ENCODE peak calls at places on chromosomes 6 and 20, in eight cellular contexts. O, X, W, R, I, N, P and S are unnamed samples.

GRCh38 chr6:164013480-164014208 is 599.1 kb downstream of the QKI start:
- DNase-seq in N (no peak), X (no peak), W (no peak), R (no peak), O (no peak), P (no peak), I (no peak), S (no peak)

GRCh38 chr6:88165087-88165876 is 865 bp downstream of the CNR1 start:
- DNase-seq in P (no peak), N (no peak), I (no peak), O (no peak), W (no peak), X (no peak), R (no peak), S (no peak)

GRCh38 chr20:11564491-11564890 is 353.2 kb upstream of the BTBD3 start:
- DNase-seq in I (no peak), O (no peak), N (no peak), R (no peak), X (no peak), W (no peak), P (no peak), S (no peak)

GRCh38 chr6:108565893-108566292 is 5.2 kb downstream of the FOXO3 start:
- DNase-seq in P (peak; percentile 47), X (peak; percentile 92), I (no peak), W (peak; percentile 84), R (peak; percentile 36), O (no peak), N (no peak), S (peak; percentile 63)

GRCh38 chr6:52718535-52718934 is 44.7 kb downstream of the GSTA2 start:
- DNase-seq in R (no peak), P (no peak), N (no peak), I (no peak), W (no peak), O (no peak), X (peak; percentile 41), S (no peak)

GRCh38 chr6:154298297-154298696 is 58.3 kb downstream of the IPCEF1 start:
- DNase-seq in R (no peak), N (no peak), W (no peak), P (peak; percentile 42), I (no peak), X (peak; percentile 59), O (peak; percentile 27), S (no peak)

GRCh38 chr6:162244031-162244430 is 483.5 kb downstream of the PRKN start:
- DNase-seq in X (no peak), P (no peak), N (no peak), W (no peak), R (no peak), I (no peak), O (no peak), S (no peak)

GRCh38 chr20:62776692-62777527 is 19.4 kb upstream of the MRGBP start:
- DNase-seq in I (no peak), O (peak; percentile 81), R (peak; percentile 55), N (peak; percentile 82), X (no peak), P (peak; percentile 58), W (no peak), S (no peak)

GRCh38 chr6:53691252-53691651 is 25.7 kb upstream of the KLHL31 start:
- DNase-seq in R (no peak), O (no peak), I (no peak), N (no peak), W (no peak), P (no peak), X (no peak), S (no peak)

GRCh38 chr6:21678990-21679389 is 85.4 kb downstream of the SOX4 start:
- DNase-seq in R (no peak), X (peak; percentile 50), P (no peak), W (no peak), O (no peak), I (no peak), N (no peak), S (no peak)

GRCh38 chr20:60249436-60249835 is 291.2 kb downstream of the CDH26 start:
- DNase-seq in N (no peak), I (no peak), X (peak; percentile 87), O (peak; percentile 21), P (no peak), W (peak; percentile 61), R (no peak), S (no peak)

GRCh38 chr6:167726043-167726442 is 100.7 kb upstream of the AFDN start:
- DNase-seq in P (no peak), W (no peak), R (no peak), N (no peak), X (no peak), I (no peak), O (no peak), S (no peak)

GRCh38 chr6:11853678-11854417 is 75.2 kb upstream of the ADTRP start:
- DNase-seq in I (no peak), R (no peak), X (peak; percentile 47), W (no peak), N (no peak), P (no peak), O (no peak), S (no peak)

GRCh38 chr20:23003077-23003476 is 32.0 kb upstream of the SSTR4 start:
- DNase-seq in I (no peak), W (no peak), O (no peak), N (no peak), P (no peak), R (no peak), X (no peak), S (no peak)

GRCh38 chr20:63072231-63072791 is 65.5 kb upstream of the BHLHE23 start:
- DNase-seq in X (no peak), P (no peak), R (no peak), W (no peak), I (peak; percentile 4), N (peak; percentile 26), O (no peak), S (peak; percentile 65)

GRCh38 chr6:139981810-139982550 is 607.5 kb upstream of the CITED2 start:
- DNase-seq in R (peak; percentile 20), O (peak; percentile 97), X (peak; percentile 50), P (no peak), W (no peak), N (no peak), I (no peak), S (no peak)

GRCh38 chr6:27141013-27141412 is 106.5 kb upstream of the PRSS16 start:
- DNase-seq in N (no peak), W (no peak), X (no peak), I (no peak), P (no peak), R (no peak), O (no peak), S (no peak)
- H3K4me3 ChIP-seq in N (no peak overlapping the region), W (no peak overlapping the region), X (no peak overlapping the region), I (no peak overlapping the region), P (peak overlapping the region; percentile 61), R (no peak overlapping the region), O (no peak overlapping the region), S (no peak overlapping the region)

GRCh38 chr20:10219993-10220750 is 1.5 kb downstream of the SNAP25 start:
- DNase-seq in X (no peak), I (no peak), R (no peak), P (no peak), W (no peak), N (no peak), O (no peak), S (no peak)

GRCh38 chr20:10218536-10219451 is at the start of gene SNAP25:
- DNase-seq in I (no peak), O (peak; percentile 94), X (peak; percentile 57), N (peak; percentile 48), P (no peak), R (peak; percentile 22), W (peak; percentile 59), S (peak; percentile 86)

GRCh38 chr20:10219452-10219791 is 792 bp downstream of the SNAP25 start:
- DNase-seq in W (peak; percentile 81), N (peak; percentile 51), P (peak; percentile 50), X (peak; percentile 50), R (peak; percentile 54), O (peak; percentile 92), I (peak; percentile 80), S (peak; percentile 96)

GRCh38 chr20:10216146-10216741 is 2.4 kb upstream of the SNAP25 start:
- DNase-seq in X (no peak), O (no peak), W (no peak), R (no peak), N (no peak), P (no peak), I (no peak), S (no peak)

DNA sequence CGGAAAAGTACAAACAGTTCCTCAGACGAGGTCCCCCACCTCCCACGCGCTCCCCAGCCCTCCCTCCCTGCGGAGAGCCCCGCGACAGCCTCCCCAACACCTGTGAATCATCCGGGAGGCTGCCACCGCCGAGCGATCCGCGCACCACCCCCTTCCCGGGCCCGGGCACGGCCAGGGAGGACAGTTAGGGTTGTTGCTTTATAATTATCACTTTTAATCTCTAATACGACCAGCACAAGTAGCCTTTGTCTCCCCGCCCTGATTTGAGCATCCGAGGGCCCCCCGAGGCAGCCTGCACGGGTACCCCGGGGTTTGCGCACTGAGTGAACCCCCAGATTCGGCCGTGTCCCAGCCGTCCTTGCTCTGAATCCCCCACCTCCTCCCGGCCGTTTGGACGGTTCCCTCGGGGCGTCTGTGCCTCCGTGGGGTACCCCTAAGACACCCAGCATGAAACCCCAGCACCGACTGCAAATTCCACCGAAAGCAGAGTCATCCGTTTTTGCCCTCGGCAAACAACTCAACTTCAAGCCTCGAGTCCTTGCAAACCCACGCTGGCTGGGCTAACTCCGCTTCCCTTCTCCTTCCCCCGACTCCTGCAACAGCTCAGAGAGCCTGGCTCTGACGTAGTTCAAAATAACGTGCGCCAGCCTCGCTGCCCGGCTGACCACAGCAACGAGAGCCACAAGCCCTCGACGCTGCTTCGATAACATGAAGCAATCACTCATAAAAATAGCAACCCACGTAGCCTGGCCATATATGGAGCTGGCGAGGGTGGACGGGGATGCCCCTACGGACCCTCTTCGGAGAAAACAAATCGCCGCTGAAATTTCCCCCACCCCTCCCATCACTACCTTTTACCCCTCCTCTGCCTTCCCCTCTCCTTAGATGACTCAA is 866 bp upstream of the SNAP25 start:
- DNase-seq in W (peak; percentile 47), I (no peak), X (peak; percentile 68), P (no peak), R (peak; percentile 13), O (peak; percentile 63), N (no peak), S (peak; percentile 70)
- H3K4me3 ChIP-seq in W (no peak overlapping the region), I (no peak overlapping the region), X (no peak overlapping the region), P (no peak overlapping the region), R (no peak overlapping the region), O (peak overlapping the region; percentile 70), N (no peak overlapping the region), S (peak overlapping the region; percentile 11)

GRCh38 chr6:32442977-32443552 is 3.4 kb downstream of the HLA-DRA start:
- DNase-seq in W (no peak), O (no peak), P (no peak), I (no peak), N (no peak), X (no peak), R (no peak), S (no peak)
- H3K4me3 ChIP-seq in W (no peak overlapping the region), O (no peak overlapping the region), P (peak overlapping the region; percentile 96), I (no peak overlapping the region), N (no peak overlapping the region), X (no peak overlapping the region), R (no peak overlapping the region), S (no peak overlapping the region)

DNA sequence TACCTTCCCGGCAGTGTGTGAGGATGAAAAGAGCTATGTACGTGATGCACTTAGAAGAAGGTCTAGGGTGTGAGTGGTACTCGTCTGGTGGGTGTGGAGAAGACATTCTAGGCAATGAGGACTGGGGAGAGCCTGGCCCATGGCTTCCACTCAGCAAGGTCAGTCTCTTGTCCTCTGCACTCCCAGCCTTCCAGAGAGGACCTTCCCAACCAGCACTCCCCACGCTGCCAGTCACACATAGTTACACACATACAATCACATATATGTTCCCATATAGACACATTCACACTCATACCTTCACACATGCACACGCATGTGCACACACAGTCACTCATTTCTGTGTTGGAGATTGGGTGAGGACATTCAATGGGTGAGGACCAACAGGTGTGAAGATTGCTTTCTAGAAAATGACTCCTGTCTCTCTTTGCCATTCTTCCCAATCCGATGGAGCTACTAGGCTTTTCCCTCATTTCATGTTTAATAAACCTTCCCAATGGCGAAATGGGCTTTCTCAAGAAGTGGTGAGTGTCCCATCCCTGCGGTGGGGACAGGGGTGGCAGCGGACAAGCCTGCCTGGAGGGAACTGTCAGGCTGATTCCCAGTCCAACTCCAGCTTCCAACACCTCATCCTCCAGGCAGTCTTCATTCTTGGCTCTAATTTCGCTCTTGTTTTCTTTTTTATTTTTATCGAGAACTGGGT is 30.4 kb downstream of the SRSF3 start:
- DNase-seq in I (no peak), O (no peak), W (no peak), R (peak; percentile 5), N (no peak), X (no peak), P (no peak), S (peak; percentile 39)
- H3K4me3 ChIP-seq in I (no peak overlapping the region), O (no peak overlapping the region), W (no peak overlapping the region), R (no peak overlapping the region), N (no peak overlapping the region), X (peak overlapping the region; percentile 16), P (no peak overlapping the region), S (no peak overlapping the region)